ENCODE peak calls at places on chromosomes 13 and 19, in nine cellular contexts. Q is MM.1S, E is lower lobe of right lung, L is Peyer's patch, S is kidney, F is dorsolateral prefrontal cortex, I is heart left ventricle, Y is ovary, O is left ventricle myocardium inferior. B is an unnamed sample.

GRCh38 chr19:38433268-38433733 is at the start of gene RYR1:
- DNase-seq in Q (peak), E (peak), L (peak), S (peak), F (no peak), I (peak), Y (no peak), O (peak), B (no peak)

GRCh38 chr13:50691682-50692263 is 151.7 kb downstream of the DLEU7 start:
- DNase-seq in Q (no peak), E (no peak), L (no peak), S (no peak), F (no peak), I (no peak), Y (no peak), O (no peak), B (no peak)

GRCh38 chr13:22758245-22758644 is 422.5 kb upstream of the SGCG start:
- DNase-seq in Q (no peak), E (no peak), L (no peak), S (no peak), F (no peak), I (no peak), Y (no peak), O (no peak), B (no peak)

GRCh38 chr13:24068472-24068871 is 92.0 kb upstream of the SPATA13 start:
- DNase-seq in Q (no peak), E (no peak), L (no peak), S (no peak), F (no peak), I (no peak), Y (no peak), O (no peak), B (no peak)

GRCh38 chr13:42492372-42492920 is 81.5 kb upstream of the TNFSF11 start:
- DNase-seq in Q (no peak), E (no peak), L (no peak), S (no peak), F (no peak), I (no peak), Y (no peak), O (no peak), B (no peak)

GRCh38 chr13:91326156-91326555 is 21.3 kb upstream of the MIR17HG start:
- DNase-seq in Q (no peak), E (no peak), L (no peak), S (no peak), F (no peak), I (no peak), Y (no peak), O (no peak), B (no peak)

GRCh38 chr19:43731854-43732253 is 16.0 kb downstream of the IRGC start:
- DNase-seq in Q (no peak), E (no peak), L (no peak), S (no peak), F (no peak), I (no peak), Y (no peak), O (no peak), B (no peak)

GRCh38 chr19:37551123-37551993 is 43.2 kb downstream of the ZNF571 start:
- DNase-seq in Q (no peak), E (no peak), L (peak), S (no peak), F (no peak), I (peak), Y (no peak), O (peak), B (no peak)

GRCh38 chr19:29873024-29873800 is 61.4 kb downstream of the CCNE1 start:
- DNase-seq in Q (peak), E (peak), L (peak), S (peak), F (peak), I (no peak), Y (peak), O (peak), B (no peak)

GRCh38 chr19:49817964-49818690 is at the start of gene MED25:
- DNase-seq in Q (peak), E (peak), L (peak), S (peak), F (peak), I (peak), Y (peak), O (peak), B (peak)

GRCh38 chr13:43401364-43401763 is 378.0 kb downstream of the DNAJC15 start:
- DNase-seq in Q (no peak), E (no peak), L (no peak), S (no peak), F (no peak), I (no peak), Y (no peak), O (no peak), B (no peak)

GRCh38 chr19:47446534-47447469 is 24.9 kb downstream of the SLC8A2 start:
- DNase-seq in Q (no peak), E (peak), L (no peak), S (peak), F (no peak), I (no peak), Y (no peak), O (no peak), B (no peak)

GRCh38 chr19:31418055-31418454 is 68.8 kb upstream of the TSHZ3 start:
- DNase-seq in Q (no peak), E (no peak), L (no peak), S (no peak), F (no peak), I (no peak), Y (no peak), O (no peak), B (no peak)

GRCh38 chr19:10295305-10295846 is 5.6 kb downstream of the ICAM5 start:
- DNase-seq in Q (peak), E (peak), L (peak), S (no peak), F (no peak), I (no peak), Y (no peak), O (no peak), B (no peak)

GRCh38 chr13:84439108-84439507 is 556.8 kb upstream of the SLITRK1 start:
- DNase-seq in Q (no peak), E (no peak), L (no peak), S (no peak), F (no peak), I (no peak), Y (no peak), O (no peak), B (no peak)

GRCh38 chr13:87295636-87296035 is 375.5 kb upstream of the SLITRK5 start:
- DNase-seq in Q (peak), E (no peak), L (no peak), S (no peak), F (no peak), I (no peak), Y (no peak), O (no peak), B (no peak)

GRCh38 chr19:7645656-7646425 is 8.9 kb downstream of the STXBP2 start:
- DNase-seq in Q (no peak), E (no peak), L (no peak), S (no peak), F (no peak), I (no peak), Y (no peak), O (no peak), B (no peak)

GRCh38 chr19:10503002-10503789 is at the start of gene KEAP1:
- DNase-seq in Q (peak), E (peak), L (peak), S (no peak), F (no peak), I (peak), Y (peak), O (peak), B (peak)

GRCh38 chr13:21365574-21365973 is 93.5 kb downstream of the ZDHHC20 start:
- DNase-seq in Q (no peak), E (no peak), L (no peak), S (no peak), F (no peak), I (no peak), Y (no peak), O (no peak), B (peak)

GRCh38 chr19:40464059-40465024 is 1.2 kb downstream of the BLVRB start:
- DNase-seq in Q (peak), E (peak), L (peak), S (peak), F (peak), I (peak), Y (peak), O (peak), B (peak)

GRCh38 chr19:46409146-46409545 is 4.2 kb downstream of the CCDC8 start:
- DNase-seq in Q (no peak), E (no peak), L (no peak), S (peak), F (no peak), I (no peak), Y (no peak), O (no peak), B (no peak)

GRCh38 chr19:50315773-50316448 is 13.3 kb downstream of the KCNC3 start:
- DNase-seq in Q (no peak), E (no peak), L (no peak), S (no peak), F (no peak), I (no peak), Y (no peak), O (no peak), B (no peak)

GRCh38 chr13:93862259-93862658 is 617.2 kb downstream of the DCT start:
- DNase-seq in Q (no peak), E (no peak), L (no peak), S (no peak), F (no peak), I (no peak), Y (no peak), O (no peak), B (no peak)

GRCh38 chr13:73991884-73992283 is 142.3 kb downstream of the KLF12 start:
- DNase-seq in Q (no peak), E (no peak), L (no peak), S (no peak), F (no peak), I (no peak), Y (no peak), O (no peak), B (no peak)

GRCh38 chr13:72244788-72245187 is 377.8 kb upstream of the DACH1 start:
- DNase-seq in Q (no peak), E (no peak), L (no peak), S (no peak), F (no peak), I (no peak), Y (no peak), O (no peak), B (no peak)

GRCh38 chr13:113999618-113999910 is 25.7 kb upstream of the C13orf46 start:
- DNase-seq in Q (no peak), E (no peak), L (no peak), S (peak), F (no peak), I (no peak), Y (no peak), O (no peak), B (no peak)

GRCh38 chr19:38209671-38210457 is 14.2 kb downstream of the DPF1 start:
- DNase-seq in Q (no peak), E (peak), L (peak), S (peak), F (peak), I (peak), Y (peak), O (peak), B (peak)

GRCh38 chr13:37657134-37657533 is 58.6 kb upstream of the POSTN start:
- DNase-seq in Q (no peak), E (no peak), L (no peak), S (no peak), F (no peak), I (no peak), Y (no peak), O (no peak), B (no peak)

GRCh38 chr19:45172173-45172572 is 5.9 kb downstream of the TRAPPC6A start:
- DNase-seq in Q (no peak), E (no peak), L (no peak), S (no peak), F (no peak), I (no peak), Y (no peak), O (no peak), B (no peak)

GRCh38 chr13:57624565-57625435 is 6.7 kb upstream of the PCDH17 start:
- DNase-seq in Q (peak), E (no peak), L (peak), S (no peak), F (no peak), I (peak), Y (no peak), O (no peak), B (no peak)

GRCh38 chr13:39688278-39688677 is 32.8 kb downstream of the COG6 start:
- DNase-seq in Q (no peak), E (no peak), L (no peak), S (no peak), F (no peak), I (no peak), Y (no peak), O (no peak), B (no peak)

GRCh38 chr19:18438331-18439024 is 545 bp upstream of the ISYNA1 start:
- DNase-seq in Q (no peak), E (no peak), L (peak), S (peak), F (no peak), I (peak), Y (peak), O (peak), B (no peak)

GRCh38 chr13:35252536-35253205 is 223.8 kb downstream of the MAB21L1 start:
- DNase-seq in Q (peak), E (no peak), L (no peak), S (peak), F (no peak), I (no peak), Y (no peak), O (no peak), B (no peak)

GRCh38 chr19:10461047-10461949 is 41.0 kb downstream of the PDE4A start:
- DNase-seq in Q (peak), E (peak), L (peak), S (peak), F (peak), I (peak), Y (peak), O (peak), B (peak)

GRCh38 chr19:900302-901111 is 7.2 kb downstream of the RNU6-9 start:
- DNase-seq in Q (no peak), E (no peak), L (no peak), S (no peak), F (no peak), I (no peak), Y (no peak), O (no peak), B (no peak)

GRCh38 chr13:19817106-19817505 is 34.4 kb upstream of the PSPC1 start:
- DNase-seq in Q (no peak), E (no peak), L (no peak), S (no peak), F (no peak), I (no peak), Y (no peak), O (no peak), B (no peak)

GRCh38 chr19:15265849-15266248 is 33.6 kb upstream of the EPHX3 start:
- DNase-seq in Q (no peak), E (peak), L (peak), S (peak), F (peak), I (peak), Y (peak), O (peak), B (peak)

GRCh38 chr19:17026041-17026658 is 460 bp downstream of the CPAMD8 start:
- DNase-seq in Q (no peak), E (peak), L (no peak), S (peak), F (no peak), I (no peak), Y (no peak), O (no peak), B (no peak)

GRCh38 chr19:14185158-14185557 is 20.8 kb downstream of the ADGRL1 start:
- DNase-seq in Q (no peak), E (no peak), L (no peak), S (no peak), F (no peak), I (no peak), Y (no peak), O (no peak), B (no peak)

GRCh38 chr19:14177496-14178074 is 28.4 kb downstream of the ADGRL1 start:
- DNase-seq in Q (no peak), E (no peak), L (no peak), S (no peak), F (no peak), I (no peak), Y (no peak), O (no peak), B (no peak)

GRCh38 chr19:14183741-14184395 is 22.1 kb downstream of the ADGRL1 start:
- DNase-seq in Q (no peak), E (no peak), L (no peak), S (no peak), F (no peak), I (no peak), Y (no peak), O (no peak), B (no peak)

GRCh38 chr19:14181906-14182305 is 24.1 kb downstream of the ADGRL1 start:
- DNase-seq in Q (no peak), E (no peak), L (no peak), S (no peak), F (no peak), I (no peak), Y (no peak), O (no peak), B (no peak)

DNA sequence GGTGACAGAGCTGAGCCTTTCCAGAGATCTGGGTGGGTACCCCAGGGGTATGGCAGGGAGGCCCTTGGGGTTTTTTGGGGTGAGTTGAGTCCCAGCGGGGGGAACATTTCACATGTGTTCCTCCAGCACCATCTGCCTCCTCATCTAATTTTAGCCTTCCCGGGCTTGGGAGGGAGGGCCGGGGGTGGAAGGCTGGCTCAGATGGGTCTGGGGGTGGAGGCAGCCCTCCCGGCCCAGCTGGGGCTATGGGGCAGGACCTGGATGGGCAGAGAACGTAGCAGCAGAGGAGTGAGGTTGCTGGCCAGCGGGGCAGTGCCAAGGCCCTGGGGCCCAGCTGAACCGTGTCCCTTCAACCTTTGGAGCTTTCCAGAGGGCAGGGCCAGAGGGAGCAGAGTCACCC is 23.5 kb downstream of the ADGRL1 start:
- DNase-seq in Q (no peak), E (no peak), L (no peak), S (no peak), F (no peak), I (no peak), Y (no peak), O (no peak), B (no peak)
- H3K4me3 ChIP-seq in Q (no peak), E (no peak), L (no peak), S (no peak), F (no peak), I (no peak), Y (no peak), O (no peak), B (no peak)

GRCh38 chr19:56383826-56384605 is 9.3 kb downstream of the ZNF582 start:
- DNase-seq in Q (no peak), E (no peak), L (no peak), S (no peak), F (no peak), I (no peak), Y (no peak), O (no peak), B (no peak)
- H3K27ac ChIP-seq in Q (no peak), E (no peak), L (no peak), S (no peak), F (no peak), I (no peak), Y (no peak), O (no peak), B (no peak)

GRCh38 chr13:45229172-45229571 is 28.3 kb upstream of the KCTD4 start:
- DNase-seq in Q (no peak), E (no peak), L (no peak), S (no peak), F (no peak), I (no peak), Y (no peak), O (no peak), B (no peak)
- H3K4me3 ChIP-seq in Q (no peak), E (no peak), L (no peak), S (no peak), F (no peak), I (no peak), Y (no peak), O (no peak), B (no peak)

DNA sequence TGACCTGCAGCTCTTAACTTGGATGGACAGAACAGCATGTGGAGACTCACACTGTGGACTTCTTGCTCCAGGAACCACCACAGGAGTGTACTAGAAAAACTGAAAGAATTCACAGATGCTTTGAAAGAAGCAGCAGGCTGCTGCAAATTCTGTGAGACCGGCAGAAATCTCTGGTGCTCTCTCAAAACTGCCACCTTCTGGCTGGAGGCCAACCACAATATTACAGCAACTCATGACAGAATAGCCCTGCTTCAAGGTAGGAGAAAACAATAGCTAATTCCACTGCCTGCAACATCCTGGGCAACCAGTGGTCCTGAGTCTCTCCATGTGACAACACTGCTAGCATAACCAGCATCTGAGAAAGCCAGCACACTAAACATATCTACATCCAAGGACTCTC is 26.9 kb downstream of the CDK8 start:
- DNase-seq in Q (no peak), E (no peak), L (no peak), S (no peak), F (no peak), I (no peak), Y (no peak), O (no peak), B (no peak)
- H3K27ac ChIP-seq in Q (no peak), E (no peak), L (no peak), S (no peak), F (no peak), I (no peak), Y (no peak), O (no peak), B (no peak)

GRCh38 chr13:97226788-97227627 is 4.9 kb downstream of the MBNL2 start:
- DNase-seq in Q (peak), E (no peak), L (peak), S (no peak), F (no peak), I (no peak), Y (no peak), O (no peak), B (no peak)
- H3K4me3 ChIP-seq in Q (peak), E (peak), L (no peak), S (peak), F (peak), I (peak), Y (no peak), O (peak), B (no peak)

GRCh38 chr13:98351636-98352035 is 174.6 kb upstream of the RNF113B start:
- DNase-seq in Q (no peak), E (no peak), L (no peak), S (no peak), F (no peak), I (no peak), Y (no peak), O (no peak), B (no peak)

GRCh38 chr13:98353750-98354149 is 176.7 kb upstream of the RNF113B start:
- DNase-seq in Q (no peak), E (no peak), L (no peak), S (no peak), F (no peak), I (no peak), Y (no peak), O (no peak), B (no peak)

GRCh38 chr13:98350746-98351330 is 173.8 kb upstream of the RNF113B start:
- DNase-seq in Q (no peak), E (no peak), L (no peak), S (peak), F (no peak), I (no peak), Y (no peak), O (no peak), B (no peak)

GRCh38 chr13:98349731-98350305 is 172.7 kb upstream of the RNF113B start:
- DNase-seq in Q (no peak), E (no peak), L (no peak), S (no peak), F (no peak), I (peak), Y (no peak), O (no peak), B (no peak)

DNA sequence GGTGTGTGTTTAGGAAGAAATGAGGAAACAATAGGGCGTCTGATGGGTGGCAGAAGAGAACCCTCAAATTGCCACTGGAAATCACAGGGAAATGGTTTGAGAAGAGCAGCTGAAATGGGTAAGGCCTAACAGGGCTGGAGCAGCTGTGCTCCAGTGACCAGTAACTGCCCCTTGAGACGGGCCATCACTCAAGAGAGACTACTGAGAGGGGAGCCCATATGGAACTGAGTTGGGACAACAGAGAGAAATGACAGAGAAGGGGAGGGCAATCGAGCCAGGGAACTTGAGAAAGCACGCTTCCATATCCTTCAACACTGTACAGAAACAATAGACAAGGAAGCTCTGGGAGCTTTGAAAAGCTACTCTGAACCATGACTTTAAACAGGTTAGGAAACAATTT is 175.2 kb upstream of the RNF113B start:
- DNase-seq in Q (no peak), E (no peak), L (no peak), S (no peak), F (no peak), I (no peak), Y (no peak), O (no peak), B (no peak)
- H3K27ac ChIP-seq in Q (no peak), E (no peak), L (no peak), S (no peak), F (no peak), I (no peak), Y (no peak), O (no peak), B (no peak)